ENCODE peak calls at places on chromosomes 16 and 17, in six cellular contexts. X is hepatocyte, A is mesendoderm, M is transverse colon, Z is tibial nerve, N is prostate gland. C is an unnamed sample.

GRCh38 chr16:24626251-24626650 is 86.9 kb downstream of the RBBP6 start:
- DNase-seq in A (no peak), M (no peak), X (no peak), N (no peak), Z (no peak), C (no peak)

GRCh38 chr16:85750021-85750826 is 672 bp downstream of the C16orf74 start:
- DNase-seq in X (peak; percentile 60), N (no peak), A (no peak), M (peak; percentile 66), Z (no peak), C (no peak)

GRCh38 chr17:64278614-64279013 is 15.6 kb upstream of the TEX2 start:
- DNase-seq in X (no peak), N (no peak), A (peak; percentile 32), Z (no peak), M (peak; percentile 20), C (no peak)

GRCh38 chr17:42548070-42548837 is 4.5 kb upstream of the HSD17B1 start:
- DNase-seq in N (peak; percentile 85), Z (no peak), X (peak; percentile 92), M (peak; percentile 93), A (peak; percentile 94), C (no peak)

GRCh38 chr17:34883106-34884000 is 77.9 kb downstream of the CCT6B start:
- DNase-seq in A (no peak), M (no peak), Z (no peak), N (no peak), X (no peak), C (no peak)

GRCh38 chr17:78226752-78227454 is 4.5 kb upstream of the TMEM235 start:
- DNase-seq in X (no peak), A (no peak), Z (no peak), N (no peak), M (peak; percentile 25), C (no peak)

GRCh38 chr16:82509636-82510035 is 117.1 kb upstream of the CDH13 start:
- DNase-seq in X (no peak), A (no peak), Z (no peak), M (no peak), N (no peak), C (no peak)

GRCh38 chr16:17435324-17435723 is 35.4 kb downstream of the XYLT1 start:
- DNase-seq in A (no peak), N (no peak), Z (no peak), X (no peak), M (no peak), C (no peak)

GRCh38 chr17:56786989-56787482 is 46.7 kb downstream of the C17orf67 start:
- DNase-seq in Z (no peak), X (peak; percentile 48), N (peak; percentile 26), M (peak; percentile 25), A (peak; percentile 73), C (peak; percentile 65)

GRCh38 chr17:2595200-2595599 is 1.7 kb downstream of the PAFAH1B1 start:
- DNase-seq in X (no peak), M (no peak), N (no peak), A (no peak), Z (no peak), C (no peak)

GRCh38 chr17:63786117-63786516 is 12.1 kb downstream of the DDX42 start:
- DNase-seq in A (no peak), Z (no peak), N (no peak), M (no peak), X (no peak), C (no peak)

GRCh38 chr16:5504028-5504758 is 406.6 kb upstream of the EEF2KMT start:
- DNase-seq in Z (no peak), X (peak; percentile 44), N (peak; percentile 5), A (peak; percentile 48), M (no peak), C (no peak)

GRCh38 chr17:14299261-14300093 is 1.4 kb upstream of the HS3ST3B1 start:
- DNase-seq in A (peak; percentile 63), M (peak; percentile 16), X (peak; percentile 61), Z (no peak), N (no peak), C (no peak)

GRCh38 chr17:55735784-55736405 is 13.2 kb upstream of the TMEM100 start:
- DNase-seq in Z (no peak), X (peak; percentile 78), M (peak; percentile 20), A (peak; percentile 59), N (no peak), C (no peak)

DNA sequence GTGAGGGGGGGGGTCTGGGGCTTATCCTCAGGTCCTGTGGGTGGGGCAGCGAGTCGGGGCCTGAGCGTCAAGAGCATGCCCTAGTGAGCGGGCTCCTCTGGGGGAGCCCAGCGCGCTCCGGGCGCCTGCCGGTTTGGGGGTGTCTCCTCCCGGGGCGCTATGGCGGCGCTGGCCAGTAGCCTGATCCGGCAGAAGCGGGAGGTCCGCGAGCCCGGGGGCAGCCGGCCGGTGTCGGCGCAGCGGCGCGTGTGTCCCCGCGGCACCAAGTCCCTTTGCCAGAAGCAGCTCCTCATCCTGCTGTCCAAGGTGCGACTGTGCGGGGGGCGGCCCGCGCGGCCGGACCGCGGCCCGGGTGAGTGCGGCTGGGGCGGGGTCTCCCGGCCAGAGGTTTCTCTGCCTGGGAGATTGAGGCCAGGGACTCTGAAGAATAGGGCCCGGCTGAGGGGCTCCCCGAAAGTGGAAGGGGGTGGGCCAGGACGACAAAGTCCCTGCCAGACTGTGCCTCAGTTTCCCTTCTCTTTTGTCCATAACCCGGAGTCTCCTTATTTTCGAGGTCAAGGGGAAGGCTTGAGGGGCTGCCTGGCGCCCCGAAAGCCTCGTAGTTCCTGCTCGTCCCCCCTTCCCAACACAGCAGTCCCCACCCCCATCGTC is at the start of gene FGF11:
- DNase-seq in Z (no peak), A (no peak), X (peak; percentile 40), M (no peak), N (no peak), C (no peak)
- H3K4me3 ChIP-seq in Z (peak within 1 kb of the TSS; percentile 37), A (peak within 1 kb of the TSS; percentile 87), X (peak within 1 kb of the TSS; percentile 75), M (peak within 1 kb of the TSS; percentile 11), N (peak within 1 kb of the TSS; percentile 30), C (peak within 1 kb of the TSS; percentile 73)

DNA sequence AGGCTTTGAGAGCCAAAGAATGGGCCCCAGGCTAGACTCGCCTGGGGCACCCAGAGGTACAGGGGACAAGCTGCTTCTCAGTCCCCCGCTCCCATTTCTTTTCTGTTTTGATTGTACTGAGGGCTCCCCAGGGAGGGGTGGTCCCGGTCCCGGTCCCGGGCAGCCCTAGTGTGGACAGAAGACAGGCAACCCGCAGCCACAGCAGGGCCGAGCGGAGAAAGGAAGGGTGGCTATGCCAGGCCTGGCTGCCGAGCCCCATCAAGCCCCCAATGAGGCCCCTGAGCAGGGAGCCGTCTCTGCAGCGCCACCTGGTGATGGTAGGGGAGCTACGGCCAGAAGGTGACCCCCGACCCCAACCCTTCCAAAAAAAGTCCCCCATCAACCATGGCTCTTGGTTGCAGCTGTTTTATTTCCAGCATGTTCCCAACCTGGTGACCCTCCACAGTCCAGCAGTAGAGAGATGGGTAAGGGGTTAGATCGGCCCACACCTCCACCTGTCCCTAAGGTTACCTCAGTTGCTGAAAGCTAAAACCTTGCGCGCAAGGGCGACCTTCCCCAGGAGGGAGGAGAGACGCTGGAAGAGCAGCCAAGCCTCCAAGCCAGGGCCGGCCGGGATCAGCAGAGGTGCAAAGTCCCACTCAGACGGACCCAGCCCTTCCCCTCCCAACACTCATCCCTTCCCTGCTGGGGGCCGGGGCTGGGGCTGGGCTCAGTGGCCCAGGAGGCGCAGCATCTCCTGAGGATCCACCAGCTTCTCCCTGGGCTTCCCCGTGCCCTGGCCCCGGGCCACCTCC is 2.6 kb upstream of the GRIN2C start:
- DNase-seq in Z (peak; percentile 25), X (peak; percentile 76), M (peak; percentile 60), N (no peak), A (peak; percentile 80), C (no peak)
- H3K4me3 ChIP-seq in Z (no peak overlapping the region), X (no peak overlapping the region), M (no peak overlapping the region), N (no peak overlapping the region), A (no peak overlapping the region), C (no peak overlapping the region)

GRCh38 chr16:50568187-50568830 is 20.1 kb downstream of the NKD1 start:
- DNase-seq in N (no peak), X (no peak), M (no peak), Z (no peak), A (no peak), C (no peak)

GRCh38 chr16:50566336-50566962 is 18.3 kb downstream of the NKD1 start:
- DNase-seq in Z (no peak), N (no peak), X (no peak), A (no peak), M (no peak), C (no peak)

GRCh38 chr16:50570354-50570753 is 22.2 kb downstream of the NKD1 start:
- DNase-seq in M (no peak), X (no peak), A (no peak), N (no peak), Z (no peak), C (no peak)

GRCh38 chr16:50565428-50565827 is 17.2 kb downstream of the NKD1 start:
- DNase-seq in M (no peak), A (no peak), N (no peak), Z (no peak), X (no peak), C (no peak)

DNA sequence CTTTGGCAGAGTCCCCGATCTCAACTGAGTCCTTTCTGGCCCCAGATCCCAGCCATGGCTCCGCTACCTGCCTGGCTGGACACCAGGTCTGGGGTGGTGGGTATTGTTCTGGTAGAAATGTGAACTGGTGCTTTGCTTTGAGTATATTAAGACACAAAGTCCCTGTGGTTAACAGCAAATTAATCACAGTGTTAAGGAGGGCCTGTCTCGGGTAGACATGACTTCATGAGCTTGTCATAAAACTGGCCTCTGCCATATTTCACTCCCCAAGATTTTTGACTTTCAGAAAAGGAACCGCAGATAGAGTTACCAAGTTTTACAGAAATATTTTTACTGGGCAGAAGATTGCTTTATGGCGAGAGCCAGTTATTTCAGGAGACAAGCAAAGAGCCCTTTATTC is 19.5 kb downstream of the NKD1 start:
- DNase-seq in N (no peak), X (no peak), A (no peak), M (no peak), Z (no peak), C (no peak)
- H3K4me3 ChIP-seq in N (no peak overlapping the region), X (no peak overlapping the region), A (no peak overlapping the region), M (no peak overlapping the region), Z (no peak overlapping the region), C (no peak overlapping the region)

GRCh38 chr16:30566531-30566930 is 5.0 kb downstream of the ZNF688 start:
- DNase-seq in X (no peak), N (no peak), M (no peak), Z (no peak), A (no peak), C (no peak)

GRCh38 chr16:30567160-30567990 is 4.1 kb downstream of the ZNF688 start:
- DNase-seq in M (no peak), X (no peak), N (no peak), A (no peak), Z (no peak), C (no peak)

GRCh38 chr16:30569746-30570325 is 1.7 kb downstream of the ZNF688 start:
- DNase-seq in X (no peak), A (no peak), N (no peak), Z (no peak), M (no peak), C (no peak)

GRCh38 chr16:30565984-30566383 is 5.5 kb downstream of the ZNF688 start:
- DNase-seq in A (no peak), X (no peak), M (no peak), Z (no peak), N (no peak), C (no peak)

DNA sequence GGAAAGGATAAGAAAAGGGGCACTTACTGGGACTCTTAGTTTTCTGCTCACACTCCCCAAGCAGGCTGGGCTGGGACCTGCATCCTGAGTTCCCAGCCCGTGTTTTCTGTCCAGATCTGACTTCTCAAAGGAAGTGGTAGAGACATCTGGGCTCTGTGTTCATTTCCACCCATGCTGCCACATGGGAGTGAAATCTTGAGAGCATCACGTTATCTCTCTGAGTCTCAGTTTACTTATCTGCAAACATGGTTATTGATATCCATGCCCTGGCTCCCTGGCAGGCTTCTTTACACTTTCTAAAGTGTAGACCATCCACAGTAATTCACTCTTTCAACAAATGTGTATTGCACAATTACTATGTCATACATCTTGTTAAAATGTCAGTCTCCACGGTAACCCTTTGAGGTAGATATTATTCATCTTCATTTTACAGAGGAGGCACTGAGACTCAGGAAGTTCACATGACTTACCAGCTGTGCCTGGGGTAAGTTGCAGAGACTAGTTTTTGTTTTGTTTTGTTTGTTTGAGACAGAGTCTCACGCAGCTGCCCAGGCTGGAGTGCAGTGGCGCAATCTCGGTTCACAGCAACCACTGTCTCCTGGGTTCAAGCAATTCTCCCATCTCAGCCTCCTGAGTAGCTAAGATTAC is 3.4 kb downstream of the ZNF688 start:
- DNase-seq in Z (no peak), M (peak; percentile 46), N (peak; percentile 58), X (peak; percentile 62), A (no peak), C (peak; percentile 24)
- H3K4me3 ChIP-seq in Z (no peak overlapping the region), M (no peak overlapping the region), N (no peak overlapping the region), X (no peak overlapping the region), A (no peak overlapping the region), C (no peak overlapping the region)